ENCODE peak calls at places on chromosomes 16 and 17, in four cellular contexts. P, Q, Z and F are unnamed samples. For H3K4me1, the result is how much of the 10 kb centered on the place peaks cover.

GRCh38 chr17:82297280-82297803 is 20.1 kb downstream of the CD7 start:
- DNase-seq in Q (peak), P (peak), Z (peak), F (peak)

GRCh38 chr17:78107457-78107856 is 21.1 kb downstream of the TMC6 start:
- DNase-seq in P (no peak), Z (no peak), Q (no peak), F (no peak)

GRCh38 chr16:82059161-82059982 is 24.3 kb downstream of the HSD17B2 start:
- DNase-seq in Q (no peak), Z (no peak), P (no peak), F (no peak)

GRCh38 chr17:43338886-43339516 is 59.8 kb upstream of the ARL4D start:
- DNase-seq in P (peak), Z (peak), Q (peak), F (peak)

GRCh38 chr17:78383725-78384471 is 5.4 kb downstream of the PGS1 start:
- DNase-seq in P (no peak), Z (peak), Q (peak), F (peak)

GRCh38 chr17:50798424-50799344 is 31.4 kb upstream of the ANKRD40CL start:
- DNase-seq in Q (no peak), Z (no peak), P (no peak), F (no peak)

GRCh38 chr17:71325117-71325516 is 795.7 kb upstream of the SOX9 start:
- DNase-seq in P (no peak), Z (no peak), Q (no peak), F (no peak)

GRCh38 chr16:48117217-48118105 is 38.3 kb downstream of the ABCC12 start:
- DNase-seq in Z (no peak), Q (no peak), P (no peak), F (peak)

GRCh38 chr17:16991349-16992009 is 19.6 kb upstream of the TNFRSF13B start:
- DNase-seq in P (peak), Q (peak), Z (peak), F (peak)

GRCh38 chr16:82960923-82961322 is 334.2 kb downstream of the CDH13 start:
- DNase-seq in Z (no peak), P (no peak), Q (no peak), F (no peak)

GRCh38 chr16:87387942-87388817 is 4.0 kb upstream of the MAP1LC3B start:
- DNase-seq in P (peak), Q (peak), Z (peak), F (peak)

GRCh38 chr17:77344038-77344437 is 203.3 kb downstream of the SEC14L1 start:
- DNase-seq in Q (no peak), P (no peak), Z (no peak), F (no peak)

GRCh38 chr17:28335959-28336871 is 654 bp downstream of the TNFAIP1 start:
- DNase-seq in Z (peak), P (no peak), Q (peak), F (peak)

GRCh38 chr16:53022374-53022773 is 30.3 kb downstream of the CHD9NB start:
- DNase-seq in P (no peak), Z (peak), Q (peak), F (peak)

GRCh38 chr16:85126731-85127662 is 14.7 kb upstream of the CIBAR2 start:
- DNase-seq in P (no peak), Q (no peak), Z (peak), F (peak)

GRCh38 chr17:73599599-73599998 is 44.6 kb downstream of the SDK2 start:
- DNase-seq in Z (no peak), Q (no peak), P (no peak), F (no peak)

GRCh38 chr16:71930013-71930563 is 34.8 kb downstream of the IST1 start:
- DNase-seq in Z (no peak), P (no peak), Q (no peak), F (no peak)

GRCh38 chr17:78438694-78439325 is 60.4 kb downstream of the PGS1 start:
- DNase-seq in P (no peak), Z (no peak), Q (no peak), F (no peak)

GRCh38 chr16:61890346-61890745 is 145.9 kb downstream of the CDH8 start:
- DNase-seq in Q (no peak), Z (no peak), P (no peak), F (no peak)

GRCh38 chr16:54465063-54465462 is 178.5 kb upstream of the IRX3 start:
- DNase-seq in P (no peak), Q (no peak), Z (no peak), F (no peak)

GRCh38 chr16:73020409-73020884 is 27.5 kb downstream of the ZFHX3 start:
- DNase-seq in P (peak), Q (peak), Z (no peak), F (peak)

GRCh38 chr16:86074651-86075487 is 175.9 kb downstream of the IRF8 start:
- DNase-seq in Q (no peak), P (no peak), Z (no peak), F (no peak)

GRCh38 chr17:47231866-47232265 is 21.8 kb upstream of the ITGB3 start:
- DNase-seq in Q (no peak), P (no peak), Z (no peak), F (no peak)

GRCh38 chr16:27123795-27124194 is 57.1 kb downstream of the C16orf82 start:
- DNase-seq in Q (no peak), Z (no peak), P (no peak), F (no peak)

GRCh38 chr17:67376892-67377726 is at the start of gene PITPNC1:
- DNase-seq in P (peak), Q (peak), Z (peak), F (peak)
- TF ChIP-seq CTCF in P (no peak), Q (no peak), Z (peak), F (peak)

DNA sequence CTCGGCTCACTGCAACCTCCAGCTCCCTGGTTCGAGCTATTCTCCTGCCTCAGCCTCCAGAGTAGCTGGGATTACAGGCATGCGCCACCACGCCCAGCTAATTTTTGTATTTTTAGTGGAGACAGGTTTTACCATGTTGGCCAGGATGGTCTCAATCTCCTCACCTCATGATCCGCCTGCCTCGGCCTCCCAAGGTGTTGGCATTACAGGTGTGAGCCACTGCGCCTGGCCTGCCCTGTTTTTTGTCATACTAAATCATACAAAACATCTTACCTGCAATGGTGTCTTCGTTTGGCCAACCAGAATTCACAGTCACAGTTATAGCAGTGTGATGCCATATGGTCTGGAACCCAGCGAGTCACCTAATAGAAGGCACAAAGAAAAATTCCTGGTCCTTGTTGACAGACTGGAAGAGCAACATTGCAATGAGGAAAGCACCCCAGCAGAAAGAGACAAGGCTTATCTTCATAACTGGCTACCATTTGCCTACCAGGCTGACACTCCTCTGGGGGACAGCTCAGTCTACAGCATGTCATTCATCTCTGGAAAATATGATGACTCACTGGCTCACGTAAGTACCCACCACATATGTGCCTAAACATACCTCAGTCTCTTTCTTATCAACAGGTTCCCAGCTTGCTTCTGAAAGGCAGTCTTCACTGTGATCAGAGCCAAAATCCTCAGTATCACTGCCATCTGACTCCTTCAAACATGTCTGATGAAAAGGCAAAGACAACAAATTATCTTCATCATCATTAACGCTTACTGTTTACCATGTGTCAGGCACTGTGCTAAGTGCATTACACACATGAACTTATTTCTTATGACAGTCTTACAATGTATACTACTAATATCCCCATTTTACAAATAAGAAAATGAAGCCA is 4.3 kb upstream of the HSF5 start:
- DNase-seq in P (no peak), Z (no peak), Q (no peak), F (no peak)
- TF ChIP-seq POLR2A in P (no peak), Z (no peak), Q (no peak), F (no peak)

GRCh38 chr17:30377574-30377973 is 1.2 kb upstream of the CPD start:
- DNase-seq in Q (no peak), Z (no peak), P (no peak), F (no peak)
- H3K4me1 ChIP-seq in Q (under half), Z (under half), P (under half), F (under half)

GRCh38 chr17:64230551-64231408 is 32.3 kb downstream of the TEX2 start:
- DNase-seq in Z (no peak), Q (peak), P (no peak), F (no peak)
- TF ChIP-seq CTCF in Z (no peak), Q (no peak), P (no peak), F (no peak)

GRCh38 chr16:88445583-88445960 is 7.5 kb upstream of the ZFPM1 start:
- DNase-seq in Q (no peak), P (no peak), Z (no peak), F (no peak)
- TF ChIP-seq POLR2A in Q (no peak), P (no peak), Z (no peak), F (no peak)

DNA sequence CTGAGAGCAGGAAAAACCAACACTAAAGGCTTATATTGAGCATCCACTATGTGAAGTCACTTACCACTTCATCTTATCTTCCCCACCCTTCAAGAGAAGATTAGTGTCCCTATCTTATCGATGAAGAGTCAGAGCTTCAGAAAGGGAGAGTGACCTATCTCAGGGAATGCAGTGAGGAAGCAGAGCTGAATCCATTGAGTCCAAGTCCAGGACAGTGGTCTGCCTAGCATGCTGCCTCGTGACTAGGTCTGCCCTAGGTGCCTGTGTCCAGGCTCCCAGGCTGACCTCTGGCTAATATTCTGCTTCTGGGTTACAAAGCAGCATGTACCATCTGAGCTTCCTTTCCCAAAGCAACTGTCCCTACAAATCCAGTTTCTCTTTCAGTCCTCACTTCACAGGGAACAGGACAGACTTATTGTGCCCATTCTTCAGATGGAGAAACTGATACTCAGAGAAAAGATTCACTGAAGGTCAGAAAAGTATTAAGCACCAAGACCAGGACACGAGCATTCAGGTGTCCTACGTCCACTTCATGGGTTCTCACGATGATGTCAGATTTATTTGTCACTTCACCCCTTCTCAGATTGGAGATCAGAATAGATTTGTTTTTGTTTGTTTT is 13.3 kb upstream of the FZD2 start:
- DNase-seq in Q (no peak), Z (no peak), P (no peak), F (no peak)
- H3K4me1 ChIP-seq in Q (under half), Z (under half), P (under half), F (under half)